ENCODE peak calls at places on chromosomes 11 and 22, in nine cellular contexts. U, Y, T, J, R, C, S, B and O are unnamed samples.

GRCh38 chr11:83573097-83573496 is 286.9 kb upstream of the CCDC90B start:
- DNase-seq in U (no peak), Y (no peak), T (no peak), J (peak), R (no peak), C (no peak), S (no peak), B (no peak), O (no peak)

GRCh38 chr22:47460870-47461269 is 698.4 kb downstream of the TBC1D22A start:
- DNase-seq in U (no peak), Y (no peak), T (no peak), J (no peak), R (no peak), C (no peak), S (no peak), B (no peak), O (no peak)

GRCh38 chr11:36149538-36150242 is 139.5 kb downstream of the COMMD9 start:
- DNase-seq in U (no peak), Y (peak), T (no peak), J (peak), R (no peak), C (peak), S (no peak), B (peak), O (peak)

GRCh38 chr11:69372589-69373250 is 78.8 kb downstream of the MYEOV start:
- DNase-seq in U (no peak), Y (no peak), T (no peak), J (no peak), R (no peak), C (no peak), S (peak), B (peak), O (no peak)

GRCh38 chr11:36150986-36151385 is 138.2 kb downstream of the COMMD9 start:
- DNase-seq in U (no peak), Y (no peak), T (no peak), J (no peak), R (no peak), C (peak), S (no peak), B (no peak), O (no peak)

GRCh38 chr11:57641011-57641410 is 8.7 kb downstream of the YPEL4 start:
- DNase-seq in U (no peak), Y (no peak), T (no peak), J (peak), R (no peak), C (no peak), S (peak), B (no peak), O (peak)

GRCh38 chr11:46628961-46629360 is 11.6 kb downstream of the ATG13 start:
- DNase-seq in U (no peak), Y (no peak), T (no peak), J (no peak), R (no peak), C (no peak), S (no peak), B (no peak), O (no peak)

GRCh38 chr11:2303627-2304155 is 1.9 kb downstream of the TSPAN32 start:
- DNase-seq in U (no peak), Y (no peak), T (no peak), J (no peak), R (no peak), C (no peak), S (peak), B (no peak), O (no peak)

GRCh38 chr11:67634366-67635230 is 4.9 kb upstream of the NUDT8 start:
- DNase-seq in U (no peak), Y (no peak), T (no peak), J (no peak), R (no peak), C (no peak), S (no peak), B (peak), O (no peak)

GRCh38 chr11:68828155-68828931 is 13.4 kb downstream of the CPT1A start:
- DNase-seq in U (peak), Y (no peak), T (no peak), J (no peak), R (no peak), C (no peak), S (no peak), B (no peak), O (no peak)

GRCh38 chr22:20181194-20181931 is 30.5 kb upstream of the CCDC188 start:
- DNase-seq in U (no peak), Y (no peak), T (no peak), J (no peak), R (no peak), C (no peak), S (no peak), B (no peak), O (no peak)